ENCODE peak calls at places on chromosome 2, in four cellular contexts. One of them, this sample, is unnamed.

GRCh38 chr2:142174176-142174575 is 43.4 kb upstream of the LRP1B start:
- DNase-seq in cardiac muscle cell: no peak
- DNase-seq in thyroid gland: no peak
- DNase-seq in pancreas: no peak
- DNase-seq in this sample: no peak

GRCh38 chr2:120442923-120443571 is 97.1 kb downstream of the INHBB start:
- DNase-seq in pancreas: peak; percentile 85
- DNase-seq in thyroid gland: peak; percentile 90
- DNase-seq in cardiac muscle cell: peak; percentile 20
- DNase-seq in this sample: no peak

GRCh38 chr2:106306396-106306795 is 112.3 kb upstream of the UXS1 start:
- DNase-seq in pancreas: no peak
- DNase-seq in cardiac muscle cell: no peak
- DNase-seq in thyroid gland: no peak
- DNase-seq in this sample: no peak

GRCh38 chr2:7593286-7593685 is 676.1 kb downstream of the RNF144A start:
- DNase-seq in pancreas: no peak
- DNase-seq in cardiac muscle cell: no peak
- DNase-seq in thyroid gland: no peak
- DNase-seq in this sample: peak; percentile 11

GRCh38 chr2:16628316-16628715 is 37.3 kb downstream of the CYRIA start:
- DNase-seq in cardiac muscle cell: no peak
- DNase-seq in thyroid gland: no peak
- DNase-seq in pancreas: no peak
- DNase-seq in this sample: peak; percentile 86

GRCh38 chr2:31347788-31348187 is 66.8 kb downstream of the XDH start:
- DNase-seq in pancreas: no peak
- DNase-seq in cardiac muscle cell: peak; percentile 77
- DNase-seq in thyroid gland: no peak
- DNase-seq in this sample: no peak

GRCh38 chr2:11004206-11004605 is 92.5 kb downstream of the KCNF1 start:
- DNase-seq in thyroid gland: no peak
- DNase-seq in cardiac muscle cell: peak; percentile 61
- DNase-seq in pancreas: no peak
- DNase-seq in this sample: no peak

GRCh38 chr2:172927381-172928357 is 148.0 kb upstream of the MAP3K20 start:
- DNase-seq in thyroid gland: peak; percentile 35
- DNase-seq in pancreas: no peak
- DNase-seq in cardiac muscle cell: peak; percentile 91
- DNase-seq in this sample: no peak

GRCh38 chr2:215982465-215982875 is 30.9 kb downstream of the MREG start:
- DNase-seq in cardiac muscle cell: no peak
- DNase-seq in pancreas: no peak
- DNase-seq in thyroid gland: no peak
- DNase-seq in this sample: no peak

GRCh38 chr2:32922466-32922865 is 24.3 kb upstream of the LTBP1 start:
- DNase-seq in cardiac muscle cell: no peak
- DNase-seq in pancreas: no peak
- DNase-seq in thyroid gland: no peak
- DNase-seq in this sample: peak; percentile 84

GRCh38 chr2:98507461-98507860 is 62.8 kb downstream of the INPP4A start:
- DNase-seq in pancreas: no peak
- DNase-seq in cardiac muscle cell: no peak
- DNase-seq in thyroid gland: no peak
- DNase-seq in this sample: no peak

DNA sequence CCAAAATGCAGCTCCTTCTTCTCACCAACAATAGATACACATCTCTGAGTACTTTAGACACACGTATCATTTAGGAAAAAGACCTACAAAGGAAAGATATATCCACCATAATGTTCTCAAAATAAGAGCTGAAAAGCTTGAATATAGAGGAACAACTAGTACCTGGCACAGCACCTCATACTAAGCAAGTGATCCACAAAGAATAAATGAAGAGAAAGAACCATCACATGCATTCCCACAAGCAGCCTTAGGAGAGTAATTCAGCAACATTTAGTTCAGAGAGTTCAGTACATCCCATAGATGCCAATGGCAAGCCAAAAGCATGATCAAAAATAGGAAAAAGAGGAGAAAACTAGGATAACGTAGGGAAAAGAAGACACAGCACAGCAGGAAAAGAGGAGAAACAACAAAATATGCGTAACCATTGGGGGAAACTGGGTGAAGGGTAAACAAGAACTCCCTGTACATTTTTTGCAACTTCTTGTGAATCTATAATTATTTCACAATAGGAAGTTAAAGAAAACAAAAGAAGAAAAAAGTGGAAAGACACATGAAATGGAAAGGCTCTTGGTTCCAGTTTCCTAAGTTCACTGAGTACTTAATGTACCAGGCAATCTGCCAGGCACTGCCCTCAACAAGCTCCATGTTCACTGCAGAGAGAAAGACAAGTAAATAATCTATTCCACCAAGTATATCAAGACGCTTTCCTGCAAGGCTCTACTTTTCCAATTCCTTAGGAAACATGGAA is 22.3 kb downstream of the CLASP1 start:
- DNase-seq in pancreas: no peak
- DNase-seq in thyroid gland: peak; percentile 92
- DNase-seq in cardiac muscle cell: peak; percentile 96
- DNase-seq in this sample: no peak
- H3K27ac ChIP-seq in pancreas: no peak overlapping the region
- H3K27ac ChIP-seq in thyroid gland: peak overlapping the region; percentile 77
- H3K27ac ChIP-seq in cardiac muscle cell: no peak overlapping the region
- H3K27ac ChIP-seq in this sample: no peak overlapping the region

GRCh38 chr2:179247318-179248023 is 17.2 kb downstream of the SESTD1 start:
- DNase-seq in cardiac muscle cell: no peak
- DNase-seq in pancreas: no peak
- DNase-seq in thyroid gland: no peak
- DNase-seq in this sample: no peak
- H3K4me3 ChIP-seq in cardiac muscle cell: no peak overlapping the region
- H3K4me3 ChIP-seq in pancreas: no peak overlapping the region
- H3K4me3 ChIP-seq in thyroid gland: no peak overlapping the region
- H3K4me3 ChIP-seq in this sample: no peak overlapping the region

DNA sequence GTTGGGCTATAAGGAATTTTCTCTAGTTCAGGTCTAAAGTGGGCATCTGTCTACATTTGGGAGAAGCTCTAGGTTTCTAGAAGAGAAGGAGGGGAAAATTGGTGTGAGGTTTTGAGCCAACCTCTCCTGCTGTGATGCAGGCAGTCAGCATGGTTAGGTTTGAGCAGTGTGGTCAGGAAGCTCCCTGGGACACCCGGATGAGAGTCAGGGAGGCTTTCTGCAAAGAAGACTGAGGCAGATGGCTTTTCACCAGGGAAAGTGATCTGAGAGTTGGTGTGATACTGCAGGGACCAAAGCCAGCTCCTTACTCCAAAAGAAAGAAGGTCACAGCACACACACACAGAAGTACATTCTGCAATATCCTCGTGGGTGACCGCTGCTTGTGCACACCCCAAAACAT is 75.8 kb upstream of the BCL11A start:
- DNase-seq in pancreas: no peak
- DNase-seq in cardiac muscle cell: no peak
- DNase-seq in thyroid gland: no peak
- DNase-seq in this sample: no peak
- H3K27ac ChIP-seq in pancreas: no peak overlapping the region
- H3K27ac ChIP-seq in cardiac muscle cell: no peak overlapping the region
- H3K27ac ChIP-seq in thyroid gland: no peak overlapping the region
- H3K27ac ChIP-seq in this sample: no peak overlapping the region

GRCh38 chr2:186842373-186842772 is 6.6 kb downstream of the ZSWIM2 start:
- DNase-seq in thyroid gland: no peak
- DNase-seq in cardiac muscle cell: no peak
- DNase-seq in pancreas: no peak
- DNase-seq in this sample: no peak

DNA sequence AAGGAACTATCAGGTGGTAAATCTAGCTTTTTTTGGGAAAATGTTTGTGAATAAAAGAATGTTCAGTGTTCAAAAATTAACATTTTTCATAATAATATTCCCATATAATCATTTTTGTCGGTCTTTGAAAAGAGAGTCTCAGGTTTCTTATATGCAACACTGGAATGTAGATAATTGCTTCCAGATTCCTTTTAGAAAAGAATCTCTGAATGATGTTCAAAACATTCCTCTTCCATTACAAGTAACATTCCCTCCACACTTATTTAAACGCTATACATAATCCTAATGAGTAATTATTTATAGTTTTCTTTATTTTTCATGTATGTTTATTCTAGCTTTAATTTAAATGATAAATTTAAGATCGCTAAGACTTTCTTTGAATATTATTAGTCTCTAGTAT is 7.0 kb downstream of the ZSWIM2 start:
- DNase-seq in pancreas: no peak
- DNase-seq in cardiac muscle cell: peak; percentile 42
- DNase-seq in thyroid gland: no peak
- DNase-seq in this sample: peak; percentile 51
- H3K4me3 ChIP-seq in pancreas: no peak overlapping the region
- H3K4me3 ChIP-seq in cardiac muscle cell: no peak overlapping the region
- H3K4me3 ChIP-seq in thyroid gland: no peak overlapping the region
- H3K4me3 ChIP-seq in this sample: no peak overlapping the region